ENCODE peak calls at places on chromosomes 13 and 19, in nine cellular contexts. W, A, Y, I, H, Z, J, U and F are unnamed samples.

GRCh38 chr13:28059214-28059613 is 41.2 kb downstream of the FLT3 start:
- DNase-seq in W (peak), A (no peak), Y (no peak), I (peak), H (no peak), Z (no peak), J (peak), U (peak), F (no peak)

GRCh38 chr13:44159633-44160279 is 213.9 kb upstream of the SERP2 start:
- DNase-seq in W (no peak), A (no peak), Y (no peak), I (no peak), H (no peak), Z (no peak), J (no peak), U (no peak), F (no peak)

GRCh38 chr13:64274481-64275217 is 2859.0 kb upstream of the PCDH20 start:
- DNase-seq in W (peak), A (no peak), Y (no peak), I (no peak), H (no peak), Z (no peak), J (no peak), U (no peak), F (no peak)

GRCh38 chr13:68304287-68304893 is 1074.3 kb upstream of the PCDH9 start:
- DNase-seq in W (peak), A (no peak), Y (no peak), I (no peak), H (no peak), Z (no peak), J (no peak), U (no peak), F (no peak)

GRCh38 chr13:23212621-23213020 is 31.8 kb downstream of the SGCG start:
- DNase-seq in W (no peak), A (no peak), Y (no peak), I (no peak), H (no peak), Z (no peak), J (no peak), U (no peak), F (no peak)

GRCh38 chr13:42279080-42279479 is 7.1 kb downstream of the AKAP11 start:
- DNase-seq in W (no peak), A (no peak), Y (no peak), I (no peak), H (no peak), Z (no peak), J (no peak), U (no peak), F (no peak)

GRCh38 chr13:41723136-41723535 is 237.8 kb downstream of the VWA8 start:
- DNase-seq in W (no peak), A (no peak), Y (no peak), I (no peak), H (no peak), Z (no peak), J (no peak), U (no peak), F (no peak)

GRCh38 chr19:45507864-45508680 is 793 bp downstream of the VASP start:
- DNase-seq in W (peak), A (no peak), Y (no peak), I (peak), H (peak), Z (no peak), J (peak), U (no peak), F (peak)

GRCh38 chr19:53394522-53394973 is 401 bp upstream of the ZNF765 start:
- DNase-seq in W (no peak), A (peak), Y (peak), I (peak), H (peak), Z (no peak), J (peak), U (peak), F (peak)

GRCh38 chr13:104414771-104415170 is 1348.6 kb upstream of the SLC10A2 start:
- DNase-seq in W (peak), A (no peak), Y (no peak), I (no peak), H (no peak), Z (no peak), J (no peak), U (no peak), F (no peak)

GRCh38 chr13:98657506-98658085 is 80.7 kb upstream of the STK24 start:
- DNase-seq in W (no peak), A (no peak), Y (no peak), I (no peak), H (no peak), Z (no peak), J (no peak), U (no peak), F (peak)

GRCh38 chr13:99176309-99177276 is 24.1 kb upstream of the UBAC2 start:
- DNase-seq in W (peak), A (peak), Y (peak), I (peak), H (peak), Z (peak), J (peak), U (peak), F (peak)

GRCh38 chr13:20654156-20654555 is 49.3 kb upstream of the IL17D start:
- DNase-seq in W (peak), A (no peak), Y (no peak), I (no peak), H (no peak), Z (no peak), J (no peak), U (no peak), F (no peak)

GRCh38 chr13:42597505-42597904 is 23.6 kb downstream of the TNFSF11 start:
- DNase-seq in W (no peak), A (no peak), Y (no peak), I (no peak), H (no peak), Z (no peak), J (no peak), U (no peak), F (no peak)

GRCh38 chr13:110535526-110535925 is 26.0 kb downstream of the RAB20 start:
- DNase-seq in W (no peak), A (no peak), Y (no peak), I (no peak), H (no peak), Z (no peak), J (no peak), U (no peak), F (no peak)

GRCh38 chr13:23547000-23547590 is 23.1 kb upstream of the TNFRSF19 start:
- DNase-seq in W (peak), A (peak), Y (peak), I (peak), H (peak), Z (peak), J (peak), U (peak), F (peak)

GRCh38 chr13:82647540-82647939 is 1234.7 kb downstream of the SLITRK1 start:
- DNase-seq in W (no peak), A (no peak), Y (no peak), I (no peak), H (no peak), Z (no peak), J (no peak), U (no peak), F (no peak)

GRCh38 chr13:110705356-110705825 is 525 bp downstream of the CARS2 start:
- DNase-seq in W (no peak), A (no peak), Y (no peak), I (no peak), H (no peak), Z (no peak), J (no peak), U (no peak), F (no peak)

GRCh38 chr13:21022694-21023325 is 38.6 kb downstream of the LATS2 start:
- DNase-seq in W (no peak), A (no peak), Y (no peak), I (no peak), H (no peak), Z (no peak), J (no peak), U (peak), F (no peak)

GRCh38 chr13:49908637-49909036 is 27.5 kb downstream of the SPRYD7 start:
- DNase-seq in W (no peak), A (no peak), Y (no peak), I (no peak), H (no peak), Z (no peak), J (no peak), U (no peak), F (no peak)
- TF ChIP-seq CTCF in W (no peak), A (no peak), Y (no peak), I (no peak), H (no peak), Z (peak), J (no peak), U (no peak), F (no peak)

GRCh38 chr19:10402441-10403038 is 802 bp downstream of the CDC37 start:
- DNase-seq in W (peak), A (no peak), Y (peak), I (peak), H (no peak), Z (no peak), J (peak), U (no peak), F (no peak)

GRCh38 chr19:10398819-10399218 is 4.5 kb downstream of the CDC37 start:
- DNase-seq in W (no peak), A (no peak), Y (no peak), I (no peak), H (no peak), Z (no peak), J (no peak), U (no peak), F (no peak)

GRCh38 chr19:10395853-10396355 is 7.4 kb downstream of the CDC37 start:
- DNase-seq in W (no peak), A (no peak), Y (no peak), I (no peak), H (no peak), Z (no peak), J (no peak), U (peak), F (no peak)

GRCh38 chr19:10403137-10404021 is at the start of gene CDC37:
- DNase-seq in W (peak), A (peak), Y (peak), I (peak), H (peak), Z (peak), J (peak), U (peak), F (peak)

DNA sequence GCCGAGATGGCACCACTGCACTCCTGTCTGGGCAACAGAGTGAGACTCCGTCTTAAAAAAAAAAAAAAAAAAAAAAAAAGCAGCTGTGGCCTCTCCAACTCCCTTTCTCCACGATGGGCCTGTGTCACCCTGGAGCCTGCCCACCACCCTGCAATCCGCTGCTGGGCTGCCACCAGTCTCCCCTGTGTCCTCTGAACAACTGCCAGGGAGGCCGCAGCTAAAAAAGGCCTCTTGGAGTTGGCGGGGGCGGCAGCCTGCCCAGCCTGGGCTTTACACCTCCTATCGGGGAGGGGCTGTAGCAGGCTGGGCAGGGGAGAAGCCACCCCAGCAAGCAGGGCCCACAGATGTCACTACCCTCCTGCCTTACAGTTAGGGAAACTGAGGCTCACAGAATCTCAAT is 3.5 kb downstream of the CDC37 start:
- DNase-seq in W (no peak), A (no peak), Y (peak), I (no peak), H (no peak), Z (no peak), J (no peak), U (no peak), F (no peak)
- TF ChIP-seq POLR2A in W (no peak), A (no peak), Y (no peak), I (no peak), H (no peak), Z (no peak), J (no peak), U (no peak), F (no peak)

DNA sequence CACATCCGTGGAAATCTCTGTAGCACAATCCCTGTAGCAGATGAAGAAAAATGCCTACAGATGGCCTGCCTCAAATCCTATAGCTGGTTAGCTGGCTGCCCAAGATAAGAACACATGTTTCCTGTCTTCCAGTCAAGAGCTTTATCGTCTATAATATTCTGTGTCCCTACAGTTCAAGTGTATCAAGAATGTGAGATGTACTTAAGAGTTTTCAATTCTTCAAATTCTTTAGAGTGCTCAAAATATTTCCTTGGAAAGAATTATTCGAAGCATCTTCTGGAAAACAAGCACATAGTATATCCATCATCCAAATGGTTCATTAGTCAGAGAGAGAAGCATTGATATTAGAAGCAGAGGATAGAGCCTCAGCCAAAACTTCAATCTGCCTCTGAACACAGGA is 239.8 kb downstream of the COG6 start:
- DNase-seq in W (peak), A (no peak), Y (no peak), I (no peak), H (no peak), Z (no peak), J (no peak), U (no peak), F (no peak)
- TF ChIP-seq CTCF in W (no peak), A (no peak), Y (no peak), I (no peak), H (no peak), Z (no peak), J (no peak), U (no peak), F (no peak)

GRCh38 chr19:40162104-40162503 is 29.1 kb upstream of the MAP3K10 start:
- DNase-seq in W (no peak), A (no peak), Y (no peak), I (no peak), H (no peak), Z (no peak), J (no peak), U (no peak), F (no peak)

GRCh38 chr19:40165362-40165937 is 25.8 kb upstream of the MAP3K10 start:
- DNase-seq in W (peak), A (no peak), Y (peak), I (peak), H (peak), Z (peak), J (peak), U (peak), F (peak)

GRCh38 chr19:40159744-40160143 is 31.5 kb upstream of the MAP3K10 start:
- DNase-seq in W (no peak), A (no peak), Y (no peak), I (no peak), H (no peak), Z (no peak), J (no peak), U (peak), F (no peak)

GRCh38 chr19:40163541-40164129 is 27.6 kb upstream of the MAP3K10 start:
- DNase-seq in W (no peak), A (no peak), Y (no peak), I (no peak), H (no peak), Z (no peak), J (no peak), U (no peak), F (no peak)
- TF ChIP-seq POLR2A in W (no peak), A (no peak), Y (no peak), I (no peak), H (no peak), Z (no peak), J (no peak), U (no peak), F (no peak)

DNA sequence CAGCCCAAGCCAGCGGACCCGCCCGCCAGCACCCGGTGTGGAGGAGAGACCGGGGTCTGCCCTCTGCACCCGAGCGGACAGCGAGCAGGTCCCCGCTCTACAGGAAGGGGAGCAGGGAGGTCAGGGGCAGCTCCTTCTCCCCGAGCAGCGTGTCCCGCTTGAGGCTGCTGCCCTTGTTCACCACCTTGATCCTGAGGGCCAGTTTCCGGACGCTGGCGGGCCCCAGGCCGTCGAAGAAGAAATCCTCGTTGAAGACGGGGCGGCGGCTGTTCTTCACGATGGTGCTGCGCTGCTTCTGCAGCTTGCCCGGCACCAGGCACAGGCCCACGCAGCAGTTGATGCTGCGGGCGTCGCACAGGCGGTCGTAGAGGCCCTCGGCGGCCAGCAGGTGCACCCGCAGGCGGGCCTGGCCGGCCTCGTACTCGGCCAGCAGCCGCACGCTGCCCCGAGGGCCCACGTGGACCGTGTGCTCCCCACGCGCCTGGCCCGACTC is 1.9 kb downstream of the C2CD4C start:
- DNase-seq in W (no peak), A (peak), Y (no peak), I (no peak), H (no peak), Z (no peak), J (no peak), U (no peak), F (peak)
- TF ChIP-seq CTCF in W (no peak), A (no peak), Y (no peak), I (no peak), H (no peak), Z (no peak), J (no peak), U (no peak), F (no peak)

DNA sequence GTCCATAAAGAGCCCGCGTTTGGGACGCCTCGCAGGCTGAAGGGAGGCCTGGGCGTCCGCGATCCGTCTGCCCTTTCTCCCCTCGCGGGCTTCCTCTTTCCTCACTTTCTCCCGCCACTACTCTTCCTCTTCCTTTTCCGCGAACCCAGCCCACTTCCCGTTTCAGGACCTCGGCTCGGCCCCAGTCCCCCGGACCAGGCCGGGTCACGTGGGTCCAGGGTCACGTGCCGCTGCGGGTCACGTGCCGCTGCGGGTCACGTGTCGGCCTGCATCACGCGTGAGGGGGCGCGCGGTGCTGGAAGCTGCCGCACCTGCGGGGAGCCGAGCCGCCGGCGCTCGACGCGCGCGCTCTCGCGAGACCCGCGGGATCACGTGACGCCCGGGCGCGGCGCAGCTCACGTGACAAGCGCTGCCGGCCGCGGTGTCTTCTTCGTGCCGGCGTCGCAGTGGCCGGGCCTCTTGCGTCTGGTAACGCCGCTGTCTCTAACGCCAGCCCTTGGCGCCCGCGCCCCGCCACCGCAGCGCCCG is at the start of gene LAMP1:
- DNase-seq in W (peak), A (peak), Y (peak), I (peak), H (peak), Z (peak), J (peak), U (peak), F (peak)
- TF ChIP-seq POLR2A in W (peak), A (peak), Y (no peak), I (peak), H (peak), Z (no peak), J (peak), U (peak), F (peak)

GRCh38 chr19:629961-630714 is 3.2 kb downstream of the POLRMT start:
- DNase-seq in W (no peak), A (no peak), Y (no peak), I (peak), H (no peak), Z (no peak), J (no peak), U (no peak), F (no peak)
- TF ChIP-seq CTCF in W (no peak), A (no peak), Y (no peak), I (no peak), H (no peak), Z (no peak), J (no peak), U (no peak), F (no peak)